ENCODE peak calls at places on chromosomes 3 and 15, in seven cellular contexts. One of them, this sample, is unnamed.

GRCh38 chr3:128383316-128384235 is 83.1 kb downstream of the DNAJB8 start:
- DNase-seq in mucosa of gallbladder: peak; percentile 65
- DNase-seq in renal cortical epithelial cell: peak; percentile 75
- DNase-seq in hepatocyte: peak; percentile 85
- DNase-seq in HS-27A: peak; percentile 59
- DNase-seq in HTR-8/SVneo: peak; percentile 93
- DNase-seq in Calu3: peak; percentile 99
- DNase-seq in this sample: no peak

GRCh38 chr3:72191211-72191960 is 406.4 kb upstream of the PROK2 start:
- DNase-seq in HS-27A: no peak
- DNase-seq in Calu3: no peak
- DNase-seq in renal cortical epithelial cell: no peak
- DNase-seq in HTR-8/SVneo: no peak
- DNase-seq in hepatocyte: no peak
- DNase-seq in mucosa of gallbladder: no peak
- DNase-seq in this sample: no peak

GRCh38 chr15:87871738-87872315 is 384.7 kb downstream of the NTRK3 start:
- DNase-seq in HTR-8/SVneo: no peak
- DNase-seq in renal cortical epithelial cell: no peak
- DNase-seq in mucosa of gallbladder: no peak
- DNase-seq in Calu3: no peak
- DNase-seq in hepatocyte: no peak
- DNase-seq in HS-27A: no peak
- DNase-seq in this sample: no peak

GRCh38 chr3:123802007-123802630 is 82.0 kb downstream of the MYLK start:
- DNase-seq in HS-27A: no peak
- DNase-seq in HTR-8/SVneo: no peak
- DNase-seq in renal cortical epithelial cell: no peak
- DNase-seq in Calu3: no peak
- DNase-seq in hepatocyte: no peak
- DNase-seq in mucosa of gallbladder: no peak
- DNase-seq in this sample: no peak

GRCh38 chr3:103684956-103685355 is 1250.1 kb downstream of the ZPLD1 start:
- DNase-seq in HS-27A: no peak
- DNase-seq in mucosa of gallbladder: no peak
- DNase-seq in renal cortical epithelial cell: no peak
- DNase-seq in HTR-8/SVneo: no peak
- DNase-seq in hepatocyte: no peak
- DNase-seq in Calu3: no peak
- DNase-seq in this sample: no peak

GRCh38 chr3:66655119-66655518 is 154.3 kb upstream of the LRIG1 start:
- DNase-seq in HTR-8/SVneo: no peak
- DNase-seq in renal cortical epithelial cell: no peak
- DNase-seq in HS-27A: no peak
- DNase-seq in hepatocyte: no peak
- DNase-seq in mucosa of gallbladder: no peak
- DNase-seq in Calu3: no peak
- DNase-seq in this sample: no peak

GRCh38 chr3:72830452-72831217 is 17.6 kb downstream of the SHQ1 start:
- DNase-seq in HTR-8/SVneo: no peak
- DNase-seq in hepatocyte: no peak
- DNase-seq in HS-27A: no peak
- DNase-seq in renal cortical epithelial cell: no peak
- DNase-seq in mucosa of gallbladder: no peak
- DNase-seq in Calu3: no peak
- DNase-seq in this sample: no peak

GRCh38 chr3:46350262-46350565 is 3.7 kb upstream of the CCR2 start:
- DNase-seq in HS-27A: no peak
- DNase-seq in HTR-8/SVneo: no peak
- DNase-seq in Calu3: no peak
- DNase-seq in mucosa of gallbladder: no peak
- DNase-seq in hepatocyte: no peak
- DNase-seq in renal cortical epithelial cell: no peak
- DNase-seq in this sample: no peak

GRCh38 chr3:151974067-151974466 is 100.6 kb downstream of the SUCNR1 start:
- DNase-seq in mucosa of gallbladder: no peak
- DNase-seq in hepatocyte: no peak
- DNase-seq in Calu3: no peak
- DNase-seq in HS-27A: peak; percentile 41
- DNase-seq in HTR-8/SVneo: peak; percentile 18
- DNase-seq in renal cortical epithelial cell: peak; percentile 6
- DNase-seq in this sample: no peak

GRCh38 chr3:43525941-43526607 is 95.7 kb downstream of the ANO10 start:
- DNase-seq in hepatocyte: no peak
- DNase-seq in Calu3: no peak
- DNase-seq in mucosa of gallbladder: no peak
- DNase-seq in HTR-8/SVneo: no peak
- DNase-seq in HS-27A: no peak
- DNase-seq in renal cortical epithelial cell: no peak
- DNase-seq in this sample: no peak

GRCh38 chr3:37511357-37511970 is 337.1 kb upstream of the LRRFIP2 start:
- DNase-seq in HS-27A: no peak
- DNase-seq in HTR-8/SVneo: no peak
- DNase-seq in Calu3: no peak
- DNase-seq in hepatocyte: no peak
- DNase-seq in mucosa of gallbladder: no peak
- DNase-seq in renal cortical epithelial cell: no peak
- DNase-seq in this sample: no peak

GRCh38 chr15:69825941-69826817 is 271.5 kb downstream of the TLE3 start:
- DNase-seq in hepatocyte: no peak
- DNase-seq in HTR-8/SVneo: no peak
- DNase-seq in HS-27A: no peak
- DNase-seq in Calu3: no peak
- DNase-seq in mucosa of gallbladder: no peak
- DNase-seq in renal cortical epithelial cell: no peak
- DNase-seq in this sample: no peak

GRCh38 chr3:17979248-17979647 is 236.8 kb upstream of the TBC1D5 start:
- DNase-seq in HTR-8/SVneo: no peak
- DNase-seq in hepatocyte: peak; percentile 11
- DNase-seq in renal cortical epithelial cell: no peak
- DNase-seq in Calu3: no peak
- DNase-seq in mucosa of gallbladder: no peak
- DNase-seq in HS-27A: no peak
- DNase-seq in this sample: no peak

GRCh38 chr15:64017591-64018163 is 28.6 kb downstream of the DAPK2 start:
- DNase-seq in Calu3: no peak
- DNase-seq in mucosa of gallbladder: no peak
- DNase-seq in HTR-8/SVneo: no peak
- DNase-seq in hepatocyte: no peak
- DNase-seq in renal cortical epithelial cell: no peak
- DNase-seq in HS-27A: no peak
- DNase-seq in this sample: no peak

GRCh38 chr15:97791824-97792792 is 168.4 kb upstream of the ARRDC4 start:
- DNase-seq in mucosa of gallbladder: no peak
- DNase-seq in HTR-8/SVneo: no peak
- DNase-seq in HS-27A: no peak
- DNase-seq in renal cortical epithelial cell: no peak
- DNase-seq in hepatocyte: peak; percentile 6
- DNase-seq in Calu3: no peak
- DNase-seq in this sample: peak; percentile 28

GRCh38 chr3:102687851-102688555 is 253.2 kb downstream of the ZPLD1 start:
- DNase-seq in renal cortical epithelial cell: no peak
- DNase-seq in HTR-8/SVneo: no peak
- DNase-seq in mucosa of gallbladder: no peak
- DNase-seq in Calu3: no peak
- DNase-seq in hepatocyte: no peak
- DNase-seq in HS-27A: no peak
- DNase-seq in this sample: peak; percentile 38

GRCh38 chr15:34122771-34123183 is 20.9 kb downstream of the PGBD4 start:
- DNase-seq in Calu3: peak; percentile 29
- DNase-seq in HS-27A: no peak
- DNase-seq in HTR-8/SVneo: peak; percentile 59
- DNase-seq in hepatocyte: peak; percentile 20
- DNase-seq in renal cortical epithelial cell: no peak
- DNase-seq in mucosa of gallbladder: no peak
- DNase-seq in this sample: no peak

GRCh38 chr15:69713726-69714559 is 261.3 kb downstream of the RPLP1 start:
- DNase-seq in hepatocyte: no peak
- DNase-seq in mucosa of gallbladder: peak; percentile 24
- DNase-seq in HTR-8/SVneo: no peak
- DNase-seq in HS-27A: no peak
- DNase-seq in Calu3: peak; percentile 66
- DNase-seq in renal cortical epithelial cell: peak; percentile 28
- DNase-seq in this sample: no peak

GRCh38 chr3:132421832-132422231 is 4.5 kb downstream of the DNAJC13 start:
- DNase-seq in mucosa of gallbladder: no peak
- DNase-seq in renal cortical epithelial cell: peak; percentile 83
- DNase-seq in Calu3: no peak
- DNase-seq in HTR-8/SVneo: no peak
- DNase-seq in hepatocyte: no peak
- DNase-seq in HS-27A: no peak
- DNase-seq in this sample: no peak

GRCh38 chr3:86771741-86772512 is 219.0 kb downstream of the VGLL3 start:
- DNase-seq in Calu3: no peak
- DNase-seq in HS-27A: no peak
- DNase-seq in HTR-8/SVneo: no peak
- DNase-seq in renal cortical epithelial cell: no peak
- DNase-seq in mucosa of gallbladder: no peak
- DNase-seq in hepatocyte: no peak
- DNase-seq in this sample: no peak

GRCh38 chr15:69444686-69445085 is 7.9 kb upstream of the RPLP1 start:
- DNase-seq in HTR-8/SVneo: no peak
- DNase-seq in renal cortical epithelial cell: no peak
- DNase-seq in Calu3: no peak
- DNase-seq in hepatocyte: no peak
- DNase-seq in HS-27A: no peak
- DNase-seq in mucosa of gallbladder: no peak
- DNase-seq in this sample: no peak

GRCh38 chr3:72080101-72080500 is 295.2 kb upstream of the PROK2 start:
- DNase-seq in mucosa of gallbladder: no peak
- DNase-seq in HTR-8/SVneo: no peak
- DNase-seq in renal cortical epithelial cell: no peak
- DNase-seq in hepatocyte: no peak
- DNase-seq in HS-27A: no peak
- DNase-seq in Calu3: no peak
- DNase-seq in this sample: no peak

GRCh38 chr15:68986292-68986691 is 28.2 kb upstream of the NOX5 start:
- DNase-seq in Calu3: no peak
- DNase-seq in HTR-8/SVneo: no peak
- DNase-seq in HS-27A: no peak
- DNase-seq in hepatocyte: no peak
- DNase-seq in renal cortical epithelial cell: no peak
- DNase-seq in mucosa of gallbladder: no peak
- DNase-seq in this sample: no peak

GRCh38 chr3:148146947-148147346 is 550.8 kb upstream of the AGTR1 start:
- DNase-seq in HTR-8/SVneo: peak; percentile 3
- DNase-seq in HS-27A: peak; percentile 31
- DNase-seq in mucosa of gallbladder: no peak
- DNase-seq in hepatocyte: no peak
- DNase-seq in renal cortical epithelial cell: peak; percentile 9
- DNase-seq in Calu3: peak; percentile 56
- DNase-seq in this sample: no peak

GRCh38 chr15:81072551-81072950 is 61.5 kb upstream of the CFAP161 start:
- DNase-seq in mucosa of gallbladder: no peak
- DNase-seq in HS-27A: no peak
- DNase-seq in HTR-8/SVneo: no peak
- DNase-seq in hepatocyte: no peak
- DNase-seq in Calu3: no peak
- DNase-seq in renal cortical epithelial cell: no peak
- DNase-seq in this sample: no peak

GRCh38 chr15:70852501-70853269 is 1.3 kb downstream of the LARP6 start:
- DNase-seq in HTR-8/SVneo: no peak
- DNase-seq in HS-27A: no peak
- DNase-seq in hepatocyte: no peak
- DNase-seq in mucosa of gallbladder: no peak
- DNase-seq in renal cortical epithelial cell: peak; percentile 50
- DNase-seq in Calu3: no peak
- DNase-seq in this sample: no peak

GRCh38 chr3:12750223-12750622 is 8.8 kb downstream of the TMEM40 start:
- DNase-seq in HS-27A: peak; percentile 54
- DNase-seq in Calu3: peak; percentile 45
- DNase-seq in hepatocyte: no peak
- DNase-seq in HTR-8/SVneo: peak; percentile 62
- DNase-seq in mucosa of gallbladder: peak; percentile 11
- DNase-seq in renal cortical epithelial cell: peak; percentile 88
- DNase-seq in this sample: no peak

GRCh38 chr3:172332256-172333041 is 115.8 kb downstream of the GHSR start:
- DNase-seq in Calu3: peak; percentile 79
- DNase-seq in mucosa of gallbladder: peak; percentile 70
- DNase-seq in hepatocyte: peak; percentile 76
- DNase-seq in HS-27A: no peak
- DNase-seq in renal cortical epithelial cell: peak; percentile 65
- DNase-seq in HTR-8/SVneo: peak; percentile 64
- DNase-seq in this sample: peak; percentile 72

This sample was measured in WTC11.